ENCODE peak calls at places on chromosomes 3 and 15, in nine cellular contexts. V is GM13977; W is MM.1S; R is CD4-positive, alpha-beta T cell; Y is body of pancreas; I is fibroblast of lung; E is RWPE1; S is astrocyte of the spinal cord; B is mucosa of descending colon. Z is an unnamed sample.
A peak's percentile ranks its signal among the peaks of the same experiment; 100 is the strongest.

GRCh38 chr15:52788099-52788986 is 1.8 kb downstream of the ONECUT1 start:
- DNase-seq in R (no peak), Y (peak; percentile 36), W (no peak), E (no peak), S (no peak), I (no peak), V (no peak), B (no peak), Z (peak; percentile 27)

GRCh38 chr3:156024904-156025303 is 95.5 kb upstream of the KCNAB1 start:
- DNase-seq in R (no peak), I (peak; percentile 3), W (no peak), S (peak; percentile 7), E (peak; percentile 13), B (no peak), Y (no peak), V (no peak), Z (no peak)

GRCh38 chr3:172513488-172513887 is 9.7 kb downstream of the TNFSF10 start:
- DNase-seq in V (no peak), R (no peak), S (no peak), W (no peak), E (no peak), Y (no peak), I (no peak), B (no peak), Z (no peak)

GRCh38 chr3:43207628-43208085 is 78.7 kb upstream of the SNRK start:
- DNase-seq in E (no peak), Y (no peak), I (peak; percentile 36), B (no peak), V (no peak), W (no peak), R (no peak), S (no peak), Z (no peak)

GRCh38 chr3:136350132-136350531 is 100.0 kb downstream of the PCCB start:
- DNase-seq in V (no peak), E (peak; percentile 76), R (no peak), W (no peak), I (peak; percentile 93), S (peak; percentile 92), Y (peak; percentile 41), B (no peak), Z (no peak)

GRCh38 chr3:136973352-136973751 is 15.6 kb downstream of the IL20RB start:
- DNase-seq in B (no peak), S (no peak), E (no peak), I (no peak), Y (no peak), R (no peak), W (no peak), V (no peak), Z (no peak)

GRCh38 chr3:99945328-99945995 is 127.8 kb downstream of the CMSS1 start:
- DNase-seq in R (no peak), Y (no peak), S (peak; percentile 65), W (no peak), B (peak; percentile 30), I (no peak), E (no peak), V (no peak), Z (no peak)

GRCh38 chr3:146781059-146781458 is 175.9 kb upstream of the PLSCR5 start:
- DNase-seq in B (no peak), Y (no peak), R (no peak), V (no peak), E (no peak), W (no peak), I (no peak), S (peak; percentile 35), Z (no peak)

GRCh38 chr3:138774529-138775253 is 60.0 kb downstream of the PIK3CB start:
- DNase-seq in S (peak; percentile 99), R (no peak), V (no peak), Y (peak; percentile 91), B (peak; percentile 78), I (peak; percentile 100), W (peak; percentile 26), E (peak; percentile 84), Z (no peak)

GRCh38 chr3:42667523-42668402 is 14.3 kb downstream of the ZBTB47 start:
- DNase-seq in E (no peak), R (no peak), V (no peak), Y (no peak), S (no peak), B (no peak), W (no peak), I (no peak), Z (no peak)

GRCh38 chr3:197468866-197469382 is 86.8 kb downstream of the BDH1 start:
- DNase-seq in V (no peak), R (no peak), S (peak; percentile 43), W (no peak), I (peak; percentile 45), B (peak; percentile 48), E (no peak), Y (peak; percentile 72), Z (no peak)

GRCh38 chr3:85567074-85567676 is 608.4 kb downstream of the CADM2 start:
- DNase-seq in R (no peak), V (peak; percentile 20), Y (peak; percentile 25), B (peak; percentile 61), S (peak; percentile 39), I (peak; percentile 66), W (peak; percentile 52), E (peak; percentile 12), Z (peak; percentile 20)

GRCh38 chr3:16056210-16056607 is 118.3 kb upstream of the GALNT15 start:
- DNase-seq in R (no peak), E (no peak), B (no peak), V (no peak), I (peak; percentile 75), Y (no peak), S (peak; percentile 45), W (no peak), Z (no peak)

GRCh38 chr3:148718982-148719862 is 21.5 kb downstream of the AGTR1 start:
- DNase-seq in S (peak; percentile 47), W (no peak), E (no peak), B (no peak), Y (no peak), R (no peak), V (no peak), I (peak; percentile 62), Z (no peak)

GRCh38 chr15:37576952-37577351 is 357.5 kb upstream of the TMCO5A start:
- DNase-seq in Y (no peak), V (no peak), I (no peak), E (no peak), R (no peak), W (no peak), B (no peak), S (no peak), Z (no peak)

GRCh38 chr3:10365791-10366190 is 44.9 kb upstream of the SEC13 start:
- DNase-seq in Y (no peak), W (no peak), S (peak; percentile 64), V (no peak), B (no peak), I (peak; percentile 59), E (no peak), R (no peak), Z (no peak)

GRCh38 chr3:133271491-133271890 is 128.4 kb upstream of the BFSP2 start:
- DNase-seq in S (no peak), E (no peak), B (no peak), V (no peak), I (peak; percentile 28), R (no peak), Y (no peak), W (no peak), Z (no peak)
- TF ChIP-seq CTCF in S (no peak), E (no peak), B (no peak), V (no peak), I (no peak), R (no peak), Y (no peak), W (no peak), Z (no peak)

GRCh38 chr15:25985179-25985578 is 122.1 kb upstream of the ATP10A start:
- DNase-seq in S (no peak), W (no peak), E (no peak), V (no peak), I (no peak), R (no peak), Y (no peak), B (no peak), Z (no peak)

GRCh38 chr15:25987638-25988037 is 124.5 kb upstream of the ATP10A start:
- DNase-seq in S (no peak), R (no peak), B (no peak), I (no peak), V (no peak), W (no peak), E (no peak), Y (no peak), Z (no peak)

GRCh38 chr15:25990245-25990644 is 127.1 kb upstream of the ATP10A start:
- DNase-seq in I (no peak), R (no peak), E (no peak), S (no peak), W (no peak), B (no peak), Y (no peak), V (no peak), Z (no peak)

GRCh38 chr15:25989327-25989726 is 126.2 kb upstream of the ATP10A start:
- DNase-seq in W (no peak), Y (no peak), I (no peak), R (no peak), B (no peak), V (no peak), S (no peak), E (no peak), Z (no peak)
- TF ChIP-seq CTCF in W (no peak), Y (no peak), I (no peak), R (no peak), B (no peak), V (no peak), S (no peak), E (no peak), Z (no peak)

GRCh38 chr15:85681391-85681790 is 113.3 kb downstream of the KLHL25 start:
- DNase-seq in V (no peak), R (no peak), S (no peak), I (no peak), W (no peak), B (no peak), E (no peak), Y (no peak), Z (no peak)
- TF ChIP-seq CTCF in V (no peak), R (no peak), S (no peak), I (no peak), W (no peak), B (no peak), E (no peak), Y (no peak), Z (no peak)

GRCh38 chr3:57583544-57583943 is 13.6 kb downstream of the ARF4 start:
- DNase-seq in B (no peak), E (no peak), R (no peak), S (no peak), W (no peak), Y (no peak), V (no peak), I (no peak), Z (no peak)

GRCh38 chr3:57587946-57588345 is 9.2 kb downstream of the ARF4 start:
- DNase-seq in R (no peak), E (no peak), I (no peak), S (no peak), Y (no peak), W (no peak), B (no peak), V (no peak), Z (no peak)

GRCh38 chr3:57586778-57587177 is 10.4 kb downstream of the ARF4 start:
- DNase-seq in R (no peak), W (no peak), V (no peak), B (no peak), E (no peak), S (no peak), Y (no peak), I (no peak), Z (no peak)

GRCh38 chr3:57577786-57578185 is 19.4 kb downstream of the ARF4 start:
- DNase-seq in W (no peak), E (no peak), V (no peak), I (no peak), S (no peak), B (no peak), R (no peak), Y (no peak), Z (no peak)

GRCh38 chr3:57582470-57583168 is 14.5 kb downstream of the ARF4 start:
- DNase-seq in W (peak; percentile 54), I (no peak), B (no peak), R (no peak), V (no peak), Y (peak; percentile 21), S (no peak), E (peak; percentile 26), Z (no peak)
- TF ChIP-seq CTCF in W (peak; percentile 39), I (no peak), B (no peak), R (no peak), V (peak; percentile 25), Y (no peak), S (peak; percentile 35), E (no peak), Z (no peak)

Z was measured in GM10248.